ENCODE peak calls at places on chromosomes 3 and 15, in four cellular contexts. K is AG09309, M is GM12878, V is tibial artery. D is an unnamed sample.

GRCh38 chr3:101725192-101725889 is 927 bp downstream of the CEP97 start:
- DNase-seq in K (no peak), M (no peak), V (peak), D (no peak)

GRCh38 chr3:76038949-76039348 is 253.6 kb upstream of the ZNF717 start:
- DNase-seq in K (no peak), M (no peak), V (no peak), D (no peak)

GRCh38 chr15:66619152-66619903 is 53.5 kb upstream of the LCTL start:
- DNase-seq in K (peak), M (no peak), V (peak), D (no peak)

GRCh38 chr3:21174461-21174860 is 576.5 kb downstream of the ZNF385D start:
- DNase-seq in K (peak), M (no peak), V (no peak), D (no peak)

GRCh38 chr3:127794402-127794801 is 27.9 kb downstream of the MGLL start:
- DNase-seq in K (no peak), M (no peak), V (no peak), D (no peak)

GRCh38 chr3:186456636-186457265 is 87.4 kb downstream of the CRYGS start:
- DNase-seq in K (no peak), M (no peak), V (no peak), D (no peak)

GRCh38 chr3:194640829-194641228 is 7.6 kb upstream of the TMEM44 start:
- DNase-seq in K (no peak), M (no peak), V (no peak), D (no peak)

GRCh38 chr3:126944089-126944965 is 38.6 kb upstream of the PLXNA1 start:
- DNase-seq in K (no peak), M (no peak), V (peak), D (no peak)

GRCh38 chr15:93330862-93331544 is 242.0 kb upstream of the RGMA start:
- DNase-seq in K (no peak), M (no peak), V (no peak), D (no peak)

GRCh38 chr15:100671124-100671680 is 68.8 kb downstream of the ASB7 start:
- DNase-seq in K (no peak), M (no peak), V (peak), D (no peak)

GRCh38 chr3:120170223-120170622 is 76.0 kb upstream of the GSK3B start:
- DNase-seq in K (no peak), M (no peak), V (no peak), D (no peak)

GRCh38 chr15:80693682-80694623 is 1.2 kb upstream of the ABHD17C start:
- DNase-seq in K (no peak), M (no peak), V (no peak), D (no peak)

GRCh38 chr15:83088876-83089275 is 18.6 kb upstream of the TM6SF1 start:
- DNase-seq in K (no peak), M (no peak), V (no peak), D (no peak)

GRCh38 chr3:178126686-178127085 is 409.6 kb upstream of the KCNMB2 start:
- DNase-seq in K (no peak), M (no peak), V (no peak), D (no peak)
- TF ChIP-seq CTCF in K (no peak), M (no peak), V (no peak), D (no peak)

DNA sequence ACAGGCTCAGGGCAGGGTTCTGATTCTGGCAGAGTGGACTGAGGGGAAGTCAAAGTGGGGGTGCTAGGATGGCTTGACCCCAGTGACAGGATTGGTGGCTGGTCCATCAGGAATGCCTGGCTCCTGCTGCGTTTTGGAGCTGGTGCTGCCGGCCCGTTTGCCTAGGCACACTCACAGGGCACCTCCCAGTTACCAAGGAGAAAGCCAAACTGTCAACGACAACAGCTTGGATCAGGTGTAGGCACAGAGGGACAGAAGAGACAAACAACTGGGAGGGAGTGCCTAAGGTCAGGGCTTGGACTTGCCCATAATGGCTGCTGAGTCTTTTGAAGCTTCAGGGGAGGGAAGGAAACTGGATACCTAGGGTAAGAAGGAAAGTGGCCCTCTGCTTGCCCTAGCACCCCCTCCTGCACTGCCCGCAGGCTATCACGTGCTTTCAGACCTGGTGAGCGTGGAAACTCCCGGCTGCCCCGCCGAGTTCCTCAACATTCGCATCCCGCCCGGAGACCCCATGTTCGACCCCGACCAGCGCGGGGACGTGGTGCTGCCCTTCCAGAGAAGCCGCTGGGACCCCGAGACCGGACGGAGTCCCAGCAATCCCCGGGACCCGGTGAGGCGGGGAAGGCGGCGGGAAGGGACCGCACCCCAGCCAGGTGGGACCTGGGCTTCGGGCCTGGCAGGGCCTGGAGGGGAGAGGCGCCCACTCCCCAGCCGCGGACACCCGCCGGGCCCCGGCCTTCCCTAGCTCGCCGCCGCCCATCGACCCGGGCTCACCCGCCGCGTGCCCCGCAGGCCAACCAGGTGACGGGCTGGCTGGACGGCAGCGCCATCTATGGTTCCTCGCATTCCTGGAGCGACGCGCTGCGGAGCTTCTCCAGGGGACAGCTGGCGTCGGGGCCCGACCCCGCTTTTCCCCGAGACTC is 5.1 kb downstream of the DUOX1 start:
- DNase-seq in K (no peak), M (no peak), V (no peak), D (no peak)
- H3K4me3 ChIP-seq in K (no peak), M (no peak), V (no peak), D (no peak)

GRCh38 chr3:146501752-146502151 is 32.4 kb upstream of the PLSCR2 start:
- DNase-seq in K (no peak), M (no peak), V (no peak), D (no peak)

GRCh38 chr3:146504546-146505197 is 35.3 kb upstream of the PLSCR2 start:
- DNase-seq in K (no peak), M (no peak), V (no peak), D (no peak)

GRCh38 chr3:146505496-146505895 is 36.1 kb upstream of the PLSCR2 start:
- DNase-seq in K (no peak), M (no peak), V (no peak), D (no peak)

GRCh38 chr3:146502887-146503458 is 33.6 kb upstream of the PLSCR2 start:
- DNase-seq in K (no peak), M (no peak), V (no peak), D (no peak)

GRCh38 chr3:146503459-146504202 is 34.3 kb upstream of the PLSCR2 start:
- DNase-seq in K (peak), M (peak), V (peak), D (peak)
- TF ChIP-seq CTCF in K (no peak), M (peak), V (no peak), D (no peak)

DNA sequence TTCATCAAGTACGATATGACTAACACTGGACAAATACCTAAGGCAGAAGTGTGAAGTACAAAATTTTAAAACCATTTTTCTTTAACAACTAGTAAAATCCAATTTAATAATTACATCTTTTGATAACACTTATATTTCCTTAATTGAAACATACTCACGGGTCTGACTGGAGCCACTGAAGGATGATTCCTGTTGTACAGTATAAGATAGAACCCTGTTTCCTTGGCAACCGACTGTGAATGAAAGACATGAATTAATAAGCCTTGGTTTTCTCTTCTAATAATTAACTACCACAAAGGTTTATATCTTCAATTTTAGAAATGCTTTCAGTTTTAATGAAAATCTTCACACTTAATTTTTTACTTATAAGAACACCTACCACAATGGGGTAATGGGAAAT is 19.4 kb downstream of the DHX36 start:
- DNase-seq in K (no peak), M (no peak), V (no peak), D (no peak)
- H3K4me3 ChIP-seq in K (no peak), M (no peak), V (no peak), D (no peak)

D was measured in GM12864.